ENCODE peak calls at places on chromosomes 12 and 14, in five cellular contexts. J is A549, L is GM23338, G is HepG2, Y is K562. W is an unnamed sample.

GRCh38 chr14:98956616-98957015 is 315.4 kb downstream of the BCL11B start:
- DNase-seq in G (no peak), J (no peak), L (no peak), Y (no peak), W (no peak)

GRCh38 chr12:62813031-62813829 is 121.7 kb downstream of the PPM1H start:
- DNase-seq in Y (peak; percentile 47), G (no peak), J (peak; percentile 83), L (peak; percentile 89), W (no peak)

GRCh38 chr14:105880616-105881015 is 354.2 kb downstream of the TMEM121 start:
- DNase-seq in L (no peak), J (no peak), G (no peak), Y (no peak), W (no peak)

GRCh38 chr12:106585862-106586534 is 3.2 kb downstream of the RFX4 start:
- DNase-seq in L (peak; percentile 86), G (no peak), Y (no peak), J (peak; percentile 50), W (no peak)

GRCh38 chr12:65532744-65533143 is 254.3 kb downstream of the MSRB3 start:
- DNase-seq in G (peak; percentile 13), Y (no peak), J (no peak), L (no peak), W (no peak)

GRCh38 chr14:59829941-59830734 is 40.4 kb downstream of the RTN1 start:
- DNase-seq in Y (no peak), J (no peak), G (no peak), L (peak; percentile 48), W (no peak)

GRCh38 chr12:113065126-113066007 is 8.8 kb downstream of the DTX1 start:
- DNase-seq in Y (peak; percentile 66), J (no peak), L (peak; percentile 85), G (no peak), W (no peak)

GRCh38 chr14:105475269-105475915 is 771 bp downstream of the CRIP2 start:
- DNase-seq in Y (no peak), L (peak; percentile 44), G (no peak), J (no peak), W (no peak)

GRCh38 chr12:130419116-130419515 is 81.4 kb downstream of the PIWIL1 start:
- DNase-seq in L (no peak), J (no peak), G (no peak), Y (no peak), W (no peak)

GRCh38 chr14:91888641-91889476 is 21.5 kb upstream of the TC2N start:
- DNase-seq in L (no peak), G (no peak), J (no peak), Y (no peak), W (no peak)

GRCh38 chr12:15540025-15540424 is 217.7 kb downstream of the PTPRO start:
- DNase-seq in G (no peak), Y (no peak), J (no peak), L (no peak), W (no peak)

GRCh38 chr12:2551097-2551496 is 243.7 kb upstream of the FKBP4 start:
- DNase-seq in G (no peak), L (no peak), Y (no peak), J (no peak), W (no peak)

GRCh38 chr12:100741084-100741711 is 53.4 kb upstream of the ANO4 start:
- DNase-seq in G (peak; percentile 10), Y (peak; percentile 33), J (peak; percentile 6), L (peak; percentile 43), W (no peak)

GRCh38 chr12:122029620-122030426 is 8.1 kb downstream of the BCL7A start:
- DNase-seq in Y (no peak), L (no peak), J (no peak), G (no peak), W (no peak)

GRCh38 chr12:119259483-119259882 is 75.0 kb upstream of the CCDC60 start:
- DNase-seq in G (no peak), J (no peak), Y (no peak), L (no peak), W (no peak)

GRCh38 chr14:87230726-87231125 is 762.3 kb downstream of the GALC start:
- DNase-seq in J (no peak), G (no peak), Y (no peak), L (no peak), W (no peak)

GRCh38 chr12:90695415-90695814 is 259.6 kb downstream of the CCER1 start:
- DNase-seq in Y (no peak), L (no peak), J (no peak), G (no peak), W (no peak)

GRCh38 chr12:130961921-130962326 is 8.2 kb downstream of the ADGRD1 start:
- DNase-seq in J (no peak), L (no peak), G (no peak), Y (no peak), W (no peak)

GRCh38 chr14:101808020-101808641 is 46.6 kb downstream of the PPP2R5C start:
- DNase-seq in Y (peak; percentile 55), L (peak; percentile 79), J (peak; percentile 27), G (peak; percentile 24), W (no peak)

GRCh38 chr12:71162832-71163711 is 5.3 kb upstream of the TSPAN8 start:
- DNase-seq in J (peak; percentile 11), G (peak; percentile 99), L (no peak), Y (no peak), W (no peak)

GRCh38 chr12:16359512-16360491 is 12.4 kb downstream of the MGST1 start:
- DNase-seq in L (peak; percentile 90), J (peak; percentile 72), Y (peak; percentile 31), G (peak; percentile 56), W (no peak)

DNA sequence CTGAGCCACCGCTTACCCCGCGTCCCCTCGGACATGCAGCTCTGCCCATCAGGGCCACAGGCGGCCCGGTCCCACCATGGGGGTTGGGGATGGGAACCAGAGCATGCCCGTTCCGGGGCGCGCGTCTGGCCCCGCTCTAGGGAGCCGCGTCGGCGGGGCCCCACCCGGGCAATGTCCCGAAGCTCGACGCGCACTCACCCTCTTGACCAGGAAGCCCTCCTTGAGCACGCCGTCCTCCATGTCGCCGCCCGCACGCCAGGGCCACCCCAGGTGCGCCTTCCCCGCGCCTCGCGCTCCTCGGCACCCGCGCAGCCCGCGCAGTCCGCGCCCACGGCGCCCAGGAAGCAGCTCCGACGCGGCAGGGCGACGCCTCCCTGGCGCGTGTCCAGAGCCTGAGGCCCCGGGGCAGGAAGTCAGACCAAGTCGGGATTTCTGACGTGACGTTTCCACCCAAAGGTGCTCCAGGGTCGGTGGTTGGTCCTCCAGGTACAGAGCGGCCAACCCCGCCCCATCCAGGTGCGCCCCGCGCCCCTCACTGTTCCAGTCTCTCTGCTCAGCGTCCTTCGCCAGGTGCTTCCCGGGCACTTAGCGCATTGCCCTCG is at the start of gene PLEK2:
- DNase-seq in L (peak; percentile 65), Y (no peak), G (no peak), J (peak; percentile 53), W (no peak)
- TF ChIP-seq JUNB in L (no peak), Y (no peak), G (no peak), J (no peak), W (no peak)

GRCh38 chr12:31366104-31366621 is 40.2 kb upstream of the SINHCAF start:
- DNase-seq in Y (no peak), J (no peak), L (no peak), G (no peak), W (no peak)

GRCh38 chr12:31363826-31364225 is 37.9 kb upstream of the SINHCAF start:
- DNase-seq in L (no peak), Y (no peak), J (no peak), G (no peak), W (no peak)

GRCh38 chr12:31369712-31370521 is 44.0 kb upstream of the SINHCAF start:
- DNase-seq in Y (no peak), J (no peak), L (peak; percentile 86), G (peak; percentile 24), W (no peak)

GRCh38 chr12:31370645-31371620 is 45.0 kb upstream of the SINHCAF start:
- DNase-seq in J (no peak), G (peak; percentile 77), L (peak; percentile 97), Y (peak; percentile 20), W (no peak)

DNA sequence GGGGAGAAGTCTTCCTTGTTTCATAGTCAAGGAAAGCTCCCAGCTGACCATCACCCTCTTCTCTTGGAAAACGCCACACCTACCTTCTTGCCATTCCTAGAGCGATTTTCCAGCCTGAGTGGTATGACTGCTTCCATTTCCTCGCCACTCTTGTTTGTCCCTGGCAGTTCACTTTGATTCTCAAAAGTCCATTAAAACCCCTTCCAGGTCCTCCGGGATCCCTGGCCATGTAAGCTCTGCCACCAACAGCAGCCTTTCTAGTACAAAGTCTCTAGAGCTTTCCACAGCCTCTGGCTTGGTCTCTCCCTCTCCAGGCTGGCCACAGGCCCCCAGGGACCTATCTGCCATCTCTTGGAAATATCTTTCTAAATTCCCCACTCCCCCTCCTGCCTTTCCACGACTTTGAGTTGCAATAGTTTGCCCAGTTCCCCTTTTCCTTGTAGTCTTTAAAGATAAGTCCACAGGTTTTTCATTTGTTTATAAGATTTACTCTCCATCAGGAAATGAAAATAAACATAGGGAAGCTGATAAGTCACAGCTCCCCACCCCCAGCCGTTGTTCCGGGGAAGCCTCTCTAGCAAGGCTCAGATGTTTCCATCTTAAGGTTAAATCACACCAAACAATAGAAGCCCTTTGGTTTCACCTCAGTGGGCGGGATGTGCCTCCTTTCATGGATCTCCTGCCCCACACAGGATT is 42.9 kb upstream of the SINHCAF start:
- DNase-seq in J (no peak), G (no peak), L (peak; percentile 71), Y (no peak), W (no peak)
- TF ChIP-seq JUNB in J (no peak), G (no peak), L (no peak), Y (no peak), W (no peak)

GRCh38 chr14:30006695-30007094 is 79.0 kb upstream of the PRKD1 start:
- DNase-seq in L (no peak), J (no peak), G (no peak), Y (no peak), W (no peak)

GRCh38 chr14:30002859-30003258 is 75.2 kb upstream of the PRKD1 start:
- DNase-seq in G (peak; percentile 23), Y (no peak), J (no peak), L (no peak), W (no peak)

DNA sequence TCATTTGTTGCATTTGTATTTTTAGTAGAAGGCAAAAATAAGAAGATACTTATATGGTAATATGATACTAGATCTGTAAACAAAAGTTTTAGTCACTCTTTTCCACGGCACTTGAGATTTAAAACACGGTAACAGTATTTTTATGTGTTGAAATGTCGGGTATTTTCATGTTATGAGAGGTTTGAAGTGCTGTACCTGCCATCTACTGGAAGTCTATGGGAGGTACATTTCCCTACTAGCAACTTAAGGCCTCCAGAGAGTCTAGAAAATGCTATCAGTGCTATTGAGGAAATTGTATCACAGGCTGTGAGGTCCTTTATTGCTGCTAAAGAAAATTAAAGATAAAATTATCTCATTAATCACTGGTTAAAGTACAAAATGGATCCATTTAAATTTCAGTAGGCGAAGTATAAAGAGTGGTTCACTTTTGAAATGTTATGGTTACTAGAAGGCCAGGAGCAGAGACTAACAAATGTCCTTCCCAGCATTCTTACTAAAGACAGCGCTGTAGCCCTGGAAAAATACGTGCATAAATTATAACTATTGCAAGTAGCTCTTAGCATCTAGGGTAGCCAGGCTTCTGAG is 77.6 kb upstream of the PRKD1 start:
- DNase-seq in J (peak; percentile 64), G (peak; percentile 62), Y (peak; percentile 9), L (peak; percentile 72), W (no peak)
- TF ChIP-seq JUNB in J (no peak), G (no peak), Y (no peak), L (no peak), W (no peak)

DNA sequence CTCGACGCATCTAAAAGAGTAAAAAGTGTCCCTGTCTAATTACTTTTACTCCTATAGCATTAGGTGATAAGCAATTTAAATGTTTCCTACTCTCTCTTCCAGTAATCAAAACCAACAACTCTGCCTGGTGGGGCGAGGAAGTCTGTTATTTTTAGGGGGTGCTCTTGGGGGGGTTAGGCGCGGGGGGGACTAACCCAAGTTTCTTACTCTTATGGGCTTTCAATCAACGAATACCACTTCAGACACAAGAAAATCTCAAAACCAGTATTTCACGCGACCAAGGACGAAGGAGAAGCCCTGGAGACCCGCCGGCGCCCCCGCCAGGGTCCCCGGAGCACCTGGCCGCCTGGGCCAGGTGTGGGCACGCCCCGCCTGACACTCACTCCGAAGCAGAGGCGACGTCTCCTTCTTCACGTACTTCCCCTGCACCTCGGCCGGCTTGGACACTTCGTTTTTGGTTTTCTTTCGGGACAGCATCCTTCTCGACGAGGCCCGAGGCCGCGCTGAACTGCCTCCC is 557 bp downstream of the SAV1 start:
- DNase-seq in G (no peak), L (peak; percentile 74), J (no peak), Y (no peak), W (no peak)
- TF ChIP-seq JUNB in G (no peak), L (no peak), J (no peak), Y (no peak), W (no peak)